ENCODE peak calls at places on chromosomes 4 and X, in five cellular contexts. Y, I, B, S and Z are unnamed samples.

GRCh38 chrX:104370089-104370488 is 115.4 kb upstream of the ESX1 start:
- DNase-seq in Y (peak; percentile 6), I (peak; percentile 2), B (peak; percentile 14), S (peak; percentile 26), Z (no peak)

GRCh38 chr4:155599596-155599995 is 67.1 kb upstream of the GUCY1A1 start:
- DNase-seq in Y (no peak), I (no peak), B (no peak), S (no peak), Z (no peak)

GRCh38 chrX:115940348-115940747 is 230.2 kb upstream of the AGTR2 start:
- DNase-seq in Y (no peak), I (no peak), B (no peak), S (no peak), Z (no peak)

GRCh38 chrX:49041683-49042529 is 1.3 kb downstream of the TFE3 start:
- DNase-seq in Y (no peak), I (peak; percentile 55), B (peak; percentile 38), S (no peak), Z (no peak)

GRCh38 chrX:43505759-43506158 is 150.3 kb upstream of the MAOA start:
- DNase-seq in Y (no peak), I (peak; percentile 18), B (no peak), S (no peak), Z (no peak)

GRCh38 chr4:145533011-145533410 is 51.4 kb downstream of the SMAD1 start:
- DNase-seq in Y (no peak), I (peak; percentile 8), B (no peak), S (no peak), Z (no peak)

GRCh38 chr4:75555294-75556164 is at the start of gene ODAPH:
- DNase-seq in Y (no peak), I (peak; percentile 48), B (peak; percentile 25), S (no peak), Z (peak; percentile 18)

GRCh38 chr4:42350611-42351182 is 46.6 kb upstream of the SHISA3 start:
- DNase-seq in Y (no peak), I (no peak), B (no peak), S (no peak), Z (no peak)

GRCh38 chr4:54090804-54091623 is 8.9 kb upstream of the GSX2 start:
- DNase-seq in Y (peak; percentile 38), I (peak; percentile 80), B (no peak), S (no peak), Z (peak; percentile 21)

GRCh38 chrX:49214996-49215526 is 15.1 kb upstream of the SYP start:
- DNase-seq in Y (no peak), I (no peak), B (no peak), S (no peak), Z (no peak)

GRCh38 chr4:23234716-23235115 is 542.0 kb downstream of the GBA3 start:
- DNase-seq in Y (no peak), I (no peak), B (peak; percentile 2), S (no peak), Z (no peak)

GRCh38 chr4:24840826-24841587 is 45.6 kb downstream of the SOD3 start:
- DNase-seq in Y (no peak), I (no peak), B (no peak), S (no peak), Z (peak; percentile 16)

GRCh38 chrX:42219231-42219630 is 295.9 kb upstream of the CASK start:
- DNase-seq in Y (no peak), I (no peak), B (no peak), S (no peak), Z (no peak)

GRCh38 chrX:150731795-150732194 is 38.6 kb downstream of the MTMR1 start:
- DNase-seq in Y (no peak), I (peak; percentile 97), B (peak; percentile 3), S (no peak), Z (no peak)

GRCh38 chrX:72477787-72478186 is 94.9 kb downstream of the HDAC8 start:
- DNase-seq in Y (no peak), I (no peak), B (no peak), S (no peak), Z (no peak)

GRCh38 chr4:183329954-183330742 is 7.9 kb upstream of the CLDN24 start:
- DNase-seq in Y (no peak), I (no peak), B (no peak), S (no peak), Z (no peak)

GRCh38 chrX:17601816-17602215 is 135.5 kb upstream of the SCML1 start:
- DNase-seq in Y (no peak), I (no peak), B (no peak), S (no peak), Z (peak; percentile 21)

GRCh38 chrX:135484636-135485289 is 35.7 kb upstream of the INTS6L start:
- DNase-seq in Y (peak; percentile 2), I (peak; percentile 63), B (peak; percentile 56), S (peak; percentile 21), Z (peak; percentile 26)

GRCh38 chrX:35339796-35340195 is 397.2 kb downstream of the FAM47B start:
- DNase-seq in Y (no peak), I (no peak), B (no peak), S (no peak), Z (no peak)

GRCh38 chrX:121389976-121390709 is 342.7 kb downstream of the GLUD2 start:
- DNase-seq in Y (peak; percentile 30), I (peak; percentile 13), B (no peak), S (peak; percentile 40), Z (no peak)

GRCh38 chrX:129980540-129981206 is 1.8 kb upstream of the BCORL1 start:
- DNase-seq in Y (peak; percentile 25), I (peak; percentile 35), B (no peak), S (no peak), Z (peak; percentile 45)

GRCh38 chrX:1748408-1748807 is 133.5 kb downstream of the ASMT start:
- DNase-seq in Y (no peak), I (no peak), B (no peak), S (no peak), Z (no peak)

GRCh38 chrX:150907474-150907873 is 9.0 kb upstream of the CD99L2 start:
- DNase-seq in Y (no peak), I (no peak), B (no peak), S (no peak), Z (no peak)

GRCh38 chr4:40462326-40462725 is 127.2 kb downstream of the CHRNA9 start:
- DNase-seq in Y (no peak), I (no peak), B (no peak), S (no peak), Z (no peak)

GRCh38 chr4:3489451-3489962 is 26.4 kb downstream of the DOK7 start:
- DNase-seq in Y (no peak), I (peak; percentile 69), B (no peak), S (no peak), Z (no peak)

GRCh38 chr4:56788081-56788480 is 33.4 kb downstream of the SPINK2 start:
- DNase-seq in Y (no peak), I (no peak), B (no peak), S (no peak), Z (no peak)

GRCh38 chr4:1871471-1872021 is 353 bp downstream of the NSD2 start:
- DNase-seq in Y (no peak), I (peak; percentile 59), B (no peak), S (no peak), Z (no peak)

GRCh38 chr4:1872918-1873269 is 1.7 kb downstream of the NSD2 start:
- DNase-seq in Y (no peak), I (peak; percentile 87), B (peak; percentile 36), S (no peak), Z (no peak)

GRCh38 chr4:1874207-1874606 is 3.0 kb downstream of the NSD2 start:
- DNase-seq in Y (no peak), I (no peak), B (no peak), S (no peak), Z (no peak)

GRCh38 chr4:1873291-1873690 is 2.1 kb downstream of the NSD2 start:
- DNase-seq in Y (no peak), I (no peak), B (peak; percentile 67), S (no peak), Z (no peak)

GRCh38 chr4:1873776-1874175 is 2.6 kb downstream of the NSD2 start:
- DNase-seq in Y (no peak), I (no peak), B (no peak), S (no peak), Z (no peak)
- H3K4me3 ChIP-seq in Y (peak overlapping the region; percentile 94), I (peak overlapping the region; percentile 85), B (no peak overlapping the region), S (no peak overlapping the region), Z (no peak overlapping the region)

GRCh38 chr4:6768539-6768905 is 14.0 kb upstream of the KIAA0232 start:
- DNase-seq in Y (no peak), I (peak; percentile 87), B (peak; percentile 50), S (no peak), Z (peak; percentile 65)
- H3K27ac ChIP-seq in Y (peak overlapping the region; percentile 18), I (no peak overlapping the region), B (no peak overlapping the region), S (no peak overlapping the region), Z (peak overlapping the region; percentile 3)

GRCh38 chrX:152992120-152992519 is 1.8 kb downstream of the PNMA5 start:
- DNase-seq in Y (no peak), I (no peak), B (no peak), S (no peak), Z (no peak)

GRCh38 chrX:152988536-152989291 is 5.2 kb downstream of the PNMA5 start:
- DNase-seq in Y (no peak), I (no peak), B (no peak), S (no peak), Z (no peak)

GRCh38 chrX:152989292-152989658 is 4.6 kb downstream of the PNMA5 start:
- DNase-seq in Y (no peak), I (peak; percentile 25), B (no peak), S (no peak), Z (peak; percentile 2)

GRCh38 chrX:152991123-152991522 is 2.8 kb downstream of the PNMA5 start:
- DNase-seq in Y (no peak), I (no peak), B (no peak), S (no peak), Z (no peak)

DNA sequence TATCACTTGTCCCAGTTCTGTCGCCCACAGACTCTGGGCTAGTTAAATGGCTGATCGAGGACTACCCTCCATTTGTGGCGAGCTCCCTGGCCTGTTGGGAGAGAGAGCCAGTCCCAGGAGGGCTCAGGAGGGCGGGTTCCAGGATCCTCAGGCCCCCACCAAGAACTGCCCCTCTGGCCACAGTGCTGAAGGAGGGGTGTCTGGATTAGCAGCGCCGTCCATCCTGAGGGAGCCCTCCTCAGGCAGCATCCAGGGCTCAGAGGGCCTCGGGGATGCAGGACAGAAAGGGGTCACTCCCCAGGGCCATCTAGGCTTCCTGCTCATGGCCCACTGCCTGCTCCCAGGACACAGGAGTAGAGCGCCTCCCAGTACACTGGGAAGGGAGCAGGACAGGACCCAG is 6.1 kb downstream of the PNMA5 start:
- DNase-seq in Y (no peak), I (no peak), B (no peak), S (no peak), Z (no peak)
- H3K27me3 ChIP-seq in Y (no peaks in the 10 kb centered on the region), I (no peaks in the 10 kb centered on the region), B (no peaks in the 10 kb centered on the region), S (no peaks in the 10 kb centered on the region), Z (no peaks in the 10 kb centered on the region)

DNA sequence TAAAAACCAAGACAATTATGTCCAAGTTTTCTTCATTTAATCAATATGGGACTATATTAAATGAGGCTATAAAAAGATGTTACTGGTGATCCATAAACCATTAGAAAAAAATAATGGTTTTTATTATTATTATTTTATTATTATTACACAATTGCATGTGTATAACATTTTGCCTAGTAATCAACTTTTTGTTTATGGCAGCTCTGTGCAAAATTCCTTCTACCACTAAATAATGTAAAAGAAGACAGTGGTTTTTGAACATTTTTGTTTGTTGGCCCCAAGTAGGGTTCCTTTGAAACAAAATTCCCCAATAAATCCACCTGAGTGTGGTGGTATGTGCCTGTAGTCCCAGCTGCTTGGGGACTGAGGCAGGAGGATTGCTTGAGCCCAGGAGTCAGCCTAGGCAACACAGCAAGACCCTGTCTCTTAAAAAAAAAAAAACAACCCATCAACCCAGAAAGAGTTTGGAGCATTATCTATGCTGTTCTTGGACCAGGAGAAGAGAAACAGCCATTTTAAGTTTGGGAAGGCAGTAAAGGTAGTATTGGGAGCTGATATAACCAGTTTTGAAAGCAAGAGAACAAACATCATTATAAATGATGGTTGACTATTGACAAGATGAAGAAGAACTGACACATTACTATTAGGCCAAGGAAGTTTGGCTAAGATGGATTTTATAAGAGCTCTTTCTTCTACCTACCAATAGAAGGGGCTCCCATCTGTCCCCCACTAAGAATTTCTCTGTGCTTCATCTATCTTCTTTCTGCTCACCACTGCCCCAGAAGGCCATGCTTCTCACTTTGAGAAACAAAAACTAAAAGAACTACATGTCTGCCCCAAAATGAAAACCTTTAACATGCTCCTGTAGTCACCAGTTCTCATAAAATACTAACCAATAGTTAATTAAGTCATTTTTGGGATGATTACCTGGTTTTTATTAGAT is 2.2 kb downstream of the TMEM156 start:
- DNase-seq in Y (no peak), I (no peak), B (peak; percentile 34), S (no peak), Z (no peak)
- H3K4me3 ChIP-seq in Y (no peak overlapping the region), I (no peak overlapping the region), B (peak overlapping the region; percentile 17), S (no peak overlapping the region), Z (no peak overlapping the region)